ENCODE peak calls at places on chromosome 19, in six cellular contexts. G, O, T, N, V and Q are unnamed samples.

GRCh38 chr19:53906211-53907192 is 2.6 kb upstream of the CACNG7 start:
- DNase-seq in G (peak), O (peak), T (peak), N (peak), V (peak), Q (peak)

GRCh38 chr19:7159105-7159933 is 89.8 kb downstream of the ZNF557 start:
- DNase-seq in G (no peak), O (no peak), T (no peak), N (peak), V (peak), Q (no peak)

GRCh38 chr19:32869369-32870153 is at the start of gene SLC7A9:
- DNase-seq in G (no peak), O (no peak), T (peak), N (no peak), V (no peak), Q (no peak)

GRCh38 chr19:48418317-48419064 is 25.0 kb downstream of the GRIN2D start:
- DNase-seq in G (no peak), O (no peak), T (no peak), N (no peak), V (no peak), Q (no peak)

GRCh38 chr19:55015126-55015525 is 22.9 kb downstream of the GP6 start:
- DNase-seq in G (no peak), O (no peak), T (no peak), N (no peak), V (no peak), Q (no peak)

GRCh38 chr19:3323704-3324103 is 42.7 kb upstream of the NFIC start:
- DNase-seq in G (no peak), O (no peak), T (no peak), N (no peak), V (no peak), Q (peak)

GRCh38 chr19:21767065-21767800 is at the start of gene ZNF100:
- DNase-seq in G (peak), O (peak), T (peak), N (peak), V (peak), Q (peak)

GRCh38 chr19:47157455-47158321 is 27.1 kb downstream of the SAE1 start:
- DNase-seq in G (no peak), O (peak), T (peak), N (peak), V (peak), Q (no peak)

GRCh38 chr19:48362716-48363499 is 832 bp downstream of the TMEM143 start:
- DNase-seq in G (peak), O (peak), T (peak), N (peak), V (peak), Q (peak)

GRCh38 chr19:18450934-18451836 is 13.3 kb upstream of the ISYNA1 start:
- DNase-seq in G (peak), O (peak), T (peak), N (peak), V (peak), Q (peak)

GRCh38 chr19:42343344-42344110 is 18.1 kb downstream of the MEGF8 start:
- DNase-seq in G (no peak), O (no peak), T (no peak), N (no peak), V (no peak), Q (no peak)
- TF ChIP-seq CTCF in G (no peak), O (no peak), T (no peak), N (no peak), V (no peak), Q (no peak)

GRCh38 chr19:11964496-11964857 is 363 bp upstream of the ZNF763 start:
- DNase-seq in G (no peak), O (no peak), T (peak), N (no peak), V (peak), Q (peak)
- TF ChIP-seq CTCF in G (peak), O (no peak), T (no peak), N (peak), V (no peak), Q (no peak)

GRCh38 chr19:17334414-17335409 is at the start of gene ANO8:
- DNase-seq in G (peak), O (peak), T (peak), N (peak), V (peak), Q (peak)
- TF ChIP-seq CTCF in G (no peak), O (no peak), T (no peak), N (no peak), V (no peak), Q (no peak)

GRCh38 chr19:29260477-29261317 is 47.7 kb upstream of the UQCRFS1 start:
- DNase-seq in G (no peak), O (peak), T (no peak), N (no peak), V (no peak), Q (no peak)
- TF ChIP-seq CTCF in G (peak), O (no peak), T (peak), N (peak), V (peak), Q (peak)